ENCODE peak calls at places on chromosome 11, in ten cellular contexts. A, Y, G, W, H, B, I, L, S and U are unnamed samples.

GRCh38 chr11:72574534-72575460 is 99.4 kb downstream of the PDE2A start:
- DNase-seq in S (no peak), Y (no peak), A (no peak), I (no peak), L (no peak), H (no peak), W (no peak), G (no peak), B (no peak), U (no peak)

GRCh38 chr11:15327786-15328231 is 213.1 kb downstream of the INSC start:
- DNase-seq in H (no peak), L (peak; percentile 12), G (peak; percentile 4), S (peak; percentile 65), Y (peak; percentile 10), W (peak; percentile 56), A (peak; percentile 68), B (peak; percentile 62), I (no peak), U (peak; percentile 76)

GRCh38 chr11:65781962-65782815 is 1.4 kb upstream of the AP5B1 start:
- DNase-seq in G (no peak), I (no peak), Y (no peak), A (no peak), H (no peak), S (no peak), W (no peak), B (no peak), L (no peak), U (no peak)

GRCh38 chr11:112563808-112564207 is 303.1 kb upstream of the PLET1 start:
- DNase-seq in G (no peak), I (no peak), W (no peak), H (no peak), L (no peak), A (no peak), S (no peak), Y (no peak), B (no peak), U (no peak)

GRCh38 chr11:942853-943252 is 17.2 kb downstream of the AP2A2 start:
- DNase-seq in I (no peak), B (peak; percentile 88), Y (peak; percentile 50), W (no peak), H (no peak), S (no peak), G (no peak), A (peak; percentile 85), L (no peak), U (peak; percentile 71)

GRCh38 chr11:122617297-122617696 is 38.2 kb upstream of the UBASH3B start:
- DNase-seq in B (no peak), G (peak; percentile 41), L (no peak), Y (peak; percentile 14), H (no peak), W (no peak), A (peak; percentile 27), S (no peak), I (no peak), U (no peak)

GRCh38 chr11:73597340-73597955 is 464 bp downstream of the FAM168A start:
- DNase-seq in B (no peak), L (no peak), W (no peak), H (no peak), S (no peak), Y (peak; percentile 11), G (no peak), I (no peak), A (no peak), U (peak; percentile 15)

GRCh38 chr11:44899959-44900358 is 50.7 kb downstream of the TP53I11 start:
- DNase-seq in B (peak; percentile 73), W (no peak), L (peak; percentile 18), I (no peak), H (peak; percentile 37), A (peak; percentile 31), G (peak; percentile 21), S (no peak), Y (peak; percentile 41), U (peak; percentile 49)

GRCh38 chr11:128232588-128232987 is 354.8 kb downstream of the ETS1 start:
- DNase-seq in B (no peak), S (no peak), L (no peak), G (no peak), W (no peak), H (no peak), A (no peak), I (no peak), Y (no peak), U (no peak)

GRCh38 chr11:123253909-123254308 is 58.9 kb upstream of the CLMP start:
- DNase-seq in B (peak; percentile 32), A (no peak), S (no peak), W (no peak), I (no peak), L (no peak), H (no peak), G (no peak), Y (peak; percentile 63), U (no peak)

GRCh38 chr11:107385361-107385982 is 72.2 kb downstream of the CWF19L2 start:
- DNase-seq in L (peak; percentile 21), Y (peak; percentile 49), B (peak; percentile 49), G (peak; percentile 19), S (no peak), H (no peak), A (peak; percentile 80), W (no peak), I (no peak), U (peak; percentile 14)

GRCh38 chr11:123286761-123287160 is 91.7 kb upstream of the CLMP start:
- DNase-seq in G (no peak), L (no peak), S (no peak), W (no peak), I (no peak), A (no peak), Y (peak; percentile 47), B (peak; percentile 58), H (no peak), U (no peak)

GRCh38 chr11:111441443-111441842 is 62.4 kb upstream of the POU2AF1 start:
- DNase-seq in W (no peak), B (peak; percentile 16), G (peak; percentile 69), A (peak; percentile 77), H (no peak), I (no peak), S (no peak), Y (peak; percentile 79), L (peak; percentile 25), U (peak; percentile 63)

GRCh38 chr11:65417702-65418430 is 4.7 kb upstream of the NEAT1 start:
- DNase-seq in S (no peak), H (no peak), W (no peak), G (no peak), A (peak; percentile 22), Y (peak; percentile 60), L (peak; percentile 24), B (peak; percentile 67), I (no peak), U (peak; percentile 38)